ENCODE peak calls at places on chromosomes 7 and 10, in six cellular contexts. W is CD8-positive, alpha-beta memory T cell; Q is GM12865; B is tibial artery; R is body of pancreas; K is BJ. O is an unnamed sample.
A peak's percentile ranks its signal among the peaks of the same experiment; 100 is the strongest.

GRCh38 chr7:28211006-28211405 is 30.4 kb upstream of the JAZF1 start:
- DNase-seq in R (no peak), W (no peak), K (no peak), Q (no peak), B (no peak), O (no peak)

GRCh38 chr10:43268491-43268890 is 1.6 kb upstream of the RASGEF1A start:
- DNase-seq in W (no peak), R (no peak), Q (no peak), K (no peak), B (no peak), O (no peak)

GRCh38 chr7:84058311-84059076 is 136.1 kb downstream of the SEMA3A start:
- DNase-seq in Q (peak; percentile 8), B (no peak), W (no peak), K (no peak), R (no peak), O (no peak)

GRCh38 chr7:33702511-33703054 is 202.8 kb upstream of the BMPER start:
- DNase-seq in K (no peak), R (no peak), Q (no peak), W (no peak), B (no peak), O (no peak)

GRCh38 chr7:128775744-128776474 is at the start of gene OPN1SW:
- DNase-seq in W (no peak), K (no peak), B (no peak), R (no peak), Q (no peak), O (no peak)

GRCh38 chr7:153190452-153190851 is 430.9 kb downstream of the ACTR3B start:
- DNase-seq in R (peak; percentile 6), B (no peak), Q (peak; percentile 49), W (no peak), K (no peak), O (no peak)

GRCh38 chr10:129877773-129878371 is 86.2 kb downstream of the EBF3 start:
- DNase-seq in K (no peak), W (peak; percentile 6), B (no peak), R (peak; percentile 24), Q (peak; percentile 23), O (no peak)

GRCh38 chr7:14734839-14735321 is 167.7 kb downstream of the DGKB start:
- DNase-seq in K (no peak), R (peak; percentile 40), W (no peak), Q (no peak), B (no peak), O (no peak)

GRCh38 chr10:70480254-70480861 is 1.8 kb downstream of the PALD1 start:
- DNase-seq in Q (peak; percentile 52), R (peak; percentile 75), B (no peak), K (no peak), W (peak; percentile 13), O (no peak)

GRCh38 chr7:151129882-151130591 is 37.5 kb downstream of the GBX1 start:
- DNase-seq in B (no peak), Q (no peak), W (no peak), K (no peak), R (no peak), O (no peak)

GRCh38 chr10:6580279-6581029 is 378 bp upstream of the PRKCQ start:
- DNase-seq in W (peak; percentile 81), B (no peak), K (peak; percentile 1), R (peak; percentile 86), Q (peak; percentile 68), O (no peak)

GRCh38 chr10:35643976-35644799 is 2.1 kb upstream of the FZD8 start:
- DNase-seq in Q (peak; percentile 21), K (no peak), B (no peak), W (peak; percentile 4), R (peak; percentile 14), O (no peak)

GRCh38 chr10:90865400-90865799 is 6.4 kb upstream of the RPP30 start:
- DNase-seq in W (no peak), R (no peak), B (no peak), Q (peak; percentile 26), K (no peak), O (no peak)

GRCh38 chr7:130667593-130668257 is 823 bp downstream of the COPG2 start:
- DNase-seq in R (no peak), B (no peak), Q (no peak), K (no peak), W (no peak), O (no peak)

GRCh38 chr10:77305650-77306632 is 331.7 kb downstream of the KCNMA1 start:
- DNase-seq in K (no peak), Q (no peak), R (no peak), B (no peak), W (no peak), O (no peak)

GRCh38 chr10:85927952-85928677 is 438.5 kb downstream of the GRID1 start:
- DNase-seq in Q (no peak), W (no peak), B (no peak), R (peak; percentile 19), K (no peak), O (no peak)

GRCh38 chr7:93307131-93307660 is 75.0 kb downstream of the VPS50 start:
- DNase-seq in B (no peak), R (no peak), Q (no peak), K (peak; percentile 70), W (no peak), O (peak; percentile 61)

GRCh38 chr7:132655071-132655761 is 78.9 kb upstream of the PLXNA4 start:
- DNase-seq in Q (peak; percentile 7), W (peak; percentile 29), K (no peak), R (peak; percentile 32), B (peak; percentile 57), O (peak; percentile 46)

GRCh38 chr10:34405611-34406462 is 409.3 kb downstream of the PARD3 start:
- DNase-seq in B (no peak), Q (no peak), W (no peak), K (no peak), R (no peak), O (peak; percentile 14)

GRCh38 chr7:117139691-117139984 is 183.2 kb downstream of the WNT2 start:
- DNase-seq in R (no peak), Q (no peak), W (no peak), K (no peak), B (no peak), O (no peak)
- H3K4me3 ChIP-seq in R (no peak overlapping the region), Q (no peak overlapping the region), W (no peak overlapping the region), K (no peak overlapping the region), B (no peak overlapping the region), O (no peak overlapping the region)

GRCh38 chr7:95690367-95690947 is 81.9 kb upstream of the DYNC1I1 start:
- DNase-seq in K (no peak), B (no peak), Q (peak; percentile 54), R (no peak), W (no peak), O (no peak)

GRCh38 chr7:95691464-95691863 is 80.9 kb upstream of the DYNC1I1 start:
- DNase-seq in Q (no peak), R (no peak), K (no peak), B (no peak), W (no peak), O (no peak)

GRCh38 chr7:95688931-95689453 is 83.4 kb upstream of the DYNC1I1 start:
- DNase-seq in Q (no peak), K (no peak), B (no peak), W (no peak), R (no peak), O (no peak)

GRCh38 chr7:95693551-95694333 is 78.6 kb upstream of the DYNC1I1 start:
- DNase-seq in B (no peak), Q (no peak), R (no peak), K (no peak), W (no peak), O (no peak)

DNA sequence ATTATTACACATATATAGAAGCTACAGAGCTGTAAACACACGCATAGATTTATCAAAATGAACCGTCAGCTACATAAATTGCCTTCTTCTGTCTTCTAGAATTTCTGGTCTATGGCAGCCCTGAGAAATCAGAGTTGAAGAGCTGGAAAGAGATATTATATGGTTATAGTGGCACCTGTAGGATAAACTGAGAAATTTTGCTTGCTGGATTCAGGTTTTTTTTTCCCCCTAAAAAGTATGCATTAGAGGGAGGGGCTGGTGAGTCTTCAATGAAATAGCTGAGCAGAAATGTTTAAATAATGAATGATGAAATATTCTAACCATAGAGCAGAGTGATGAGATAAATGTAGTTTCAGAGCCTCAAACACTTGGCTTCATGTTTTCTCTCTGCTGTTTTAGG is 78.0 kb upstream of the DYNC1I1 start:
- DNase-seq in K (no peak), R (no peak), W (no peak), Q (no peak), B (no peak), O (no peak)
- H3K4me3 ChIP-seq in K (no peak overlapping the region), R (no peak overlapping the region), W (no peak overlapping the region), Q (no peak overlapping the region), B (no peak overlapping the region), O (no peak overlapping the region)

DNA sequence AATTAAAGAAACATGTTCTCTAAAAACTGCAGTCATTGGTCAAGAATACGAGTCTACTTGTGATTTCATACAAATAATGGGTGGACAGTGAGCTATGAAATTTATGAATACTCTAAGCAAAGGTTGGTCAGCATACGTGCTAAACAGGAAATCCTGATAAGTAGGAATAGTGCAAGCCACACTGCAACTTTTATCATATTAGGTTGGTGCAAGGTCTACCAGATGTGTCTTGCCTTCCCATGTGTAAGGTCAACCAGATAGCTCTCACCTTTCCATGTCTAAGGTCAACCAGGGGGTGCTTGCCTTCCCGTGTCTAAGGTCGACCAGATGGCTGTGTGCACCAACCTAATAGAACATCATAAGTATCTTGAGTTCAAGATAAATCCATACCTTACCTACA is 2.0 kb upstream of the ITGB1 start:
- DNase-seq in B (no peak), K (no peak), Q (peak; percentile 39), W (no peak), R (no peak), O (no peak)
- H3K4me3 ChIP-seq in B (no peak overlapping the region), K (no peak overlapping the region), Q (no peak overlapping the region), W (no peak overlapping the region), R (no peak overlapping the region), O (peak overlapping the region; percentile 87)

DNA sequence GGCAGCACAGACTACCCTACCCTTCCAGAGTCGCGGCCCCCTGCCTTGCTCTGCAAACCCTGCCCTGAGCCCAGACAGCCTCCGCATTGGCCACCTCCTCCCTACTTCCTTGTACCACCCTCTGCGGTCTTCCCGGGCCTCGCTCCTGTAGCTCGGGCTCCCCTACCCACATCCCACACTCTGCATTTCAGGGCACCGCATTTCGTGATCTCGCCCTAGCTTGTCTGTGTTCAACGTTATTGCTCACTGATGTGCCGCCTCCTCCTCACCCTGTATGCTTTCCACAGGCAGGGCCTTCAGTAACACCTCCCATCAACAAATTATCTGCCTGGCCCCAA is 6.6 kb downstream of the PDIA4 start:
- DNase-seq in B (no peak), K (no peak), R (no peak), Q (no peak), W (no peak), O (no peak)
- H3K4me3 ChIP-seq in B (no peak overlapping the region), K (no peak overlapping the region), R (no peak overlapping the region), Q (no peak overlapping the region), W (no peak overlapping the region), O (no peak overlapping the region)